ENCODE peak calls at places on chromosomes 12 and 14, in ten cellular contexts. E is kidney tubule cell; Q is NCI-H1417 treated with DMSO at 0.1 percent for 48 hours; Z is COR-L47; B is hepatic stellate cell; S is cardiac fibroblast; M is GDM1; R is activated CD4-positive, alpha-beta T cell treated with anti-CD3 and anti-CD28 coated beads, Interleukin-2, amount 50 U/mL, for 1 hour; X is NAMALWA; U is NCI-H526 treated with DMSO at 0.1 percent for 48 hours. O is an unnamed sample.

GRCh38 chr14:100774164-100774537 is 47.5 kb downstream of the DLK1 start:
- DNase-seq in B (no peak), S (no peak), X (no peak), R (no peak), M (no peak), E (no peak), U (no peak), Z (no peak), Q (no peak), O (no peak)

GRCh38 chr14:56676042-56676441 is 96.4 kb downstream of the TMEM260 start:
- DNase-seq in R (no peak), S (no peak), Z (no peak), Q (no peak), B (no peak), U (no peak), M (no peak), E (no peak), X (no peak), O (no peak)

GRCh38 chr14:103001651-103002396 is 55.5 kb downstream of the CDC42BPB start:
- DNase-seq in Z (no peak), Q (no peak), B (no peak), E (no peak), M (no peak), R (no peak), U (no peak), S (no peak), X (no peak), O (no peak)

GRCh38 chr14:39474416-39474911 is 42.2 kb upstream of the FBXO33 start:
- DNase-seq in E (peak; percentile 36), U (no peak), R (no peak), S (no peak), X (no peak), Z (no peak), Q (no peak), B (no peak), M (no peak), O (no peak)

GRCh38 chr14:93838253-93838652 is 50.0 kb upstream of the PRIMA1 start:
- DNase-seq in E (no peak), X (no peak), S (no peak), Q (no peak), Z (no peak), R (no peak), M (no peak), U (no peak), B (no peak), O (no peak)

GRCh38 chr14:83294941-83295340 is 1761.3 kb upstream of the SEL1L start:
- DNase-seq in S (peak; percentile 6), E (peak; percentile 35), Z (no peak), Q (no peak), B (no peak), M (no peak), U (no peak), X (no peak), R (no peak), O (no peak)

GRCh38 chr12:69026341-69026740 is 93.4 kb upstream of the CPM start:
- DNase-seq in S (no peak), Q (no peak), B (no peak), X (no peak), R (no peak), Z (no peak), U (no peak), M (no peak), E (no peak), O (no peak)

GRCh38 chr12:42588308-42588836 is 1.2 kb downstream of the PRICKLE1 start:
- DNase-seq in M (no peak), E (peak; percentile 34), Q (no peak), X (no peak), B (no peak), U (no peak), S (no peak), Z (no peak), R (no peak), O (no peak)

GRCh38 chr12:113092478-113093408 is 36.2 kb downstream of the DTX1 start:
- DNase-seq in M (no peak), Z (no peak), E (no peak), Q (no peak), S (no peak), U (no peak), B (no peak), R (no peak), X (peak; percentile 66), O (no peak)

GRCh38 chr12:82596484-82596883 is 90.2 kb upstream of the TMTC2 start:
- DNase-seq in B (no peak), X (peak; percentile 37), M (no peak), Z (peak; percentile 15), U (no peak), E (no peak), S (no peak), Q (peak; percentile 81), R (no peak), O (no peak)

GRCh38 chr14:59161571-59162175 is 26.8 kb upstream of the DAAM1 start:
- DNase-seq in U (no peak), S (peak; percentile 90), Q (no peak), X (no peak), M (no peak), R (no peak), E (peak; percentile 45), B (peak; percentile 60), Z (no peak), O (no peak)

GRCh38 chr12:25810683-25811082 is 147.8 kb upstream of the RASSF8 start:
- DNase-seq in U (no peak), S (no peak), B (no peak), M (no peak), Q (no peak), E (no peak), X (no peak), R (no peak), Z (no peak), O (no peak)

GRCh38 chr12:56679834-56680575 is 8.1 kb downstream of the PTGES3 start:
- DNase-seq in X (no peak), S (no peak), M (no peak), B (no peak), Z (no peak), E (no peak), Q (no peak), R (no peak), U (no peak), O (no peak)

GRCh38 chr14:94019329-94019728 is 6.8 kb upstream of the OTUB2 start:
- DNase-seq in M (no peak), E (no peak), X (no peak), R (no peak), Q (no peak), S (no peak), U (no peak), Z (no peak), B (no peak), O (no peak)

O was measured in cortex of kidney.